ENCODE peak calls at places on chromosome 13, in six cellular contexts. L is IMR-90, M is neuronal stem cell, R is H1, Z is mesendoderm, T is trophoblast cell. P is an unnamed sample. For H3K36me3, the result is how much of the 10 kb centered on the place peaks cover.

GRCh38 chr13:97659602-97660001 is 225.6 kb downstream of the RAP2A start:
- DNase-seq in L (peak), M (peak), R (no peak), Z (peak), T (no peak), P (peak)

GRCh38 chr13:38415233-38415632 is 65.6 kb downstream of the UFM1 start:
- DNase-seq in L (no peak), M (no peak), R (no peak), Z (peak), T (peak), P (no peak)

GRCh38 chr13:88800505-88800904 is 1129.3 kb downstream of the SLITRK5 start:
- DNase-seq in L (no peak), M (no peak), R (no peak), Z (no peak), T (no peak), P (no peak)

GRCh38 chr13:50589139-50589538 is 254.4 kb downstream of the DLEU7 start:
- DNase-seq in L (peak), M (no peak), R (no peak), Z (no peak), T (no peak), P (peak)

GRCh38 chr13:102686024-102686423 is 8.8 kb downstream of the METTL21C start:
- DNase-seq in L (no peak), M (no peak), R (no peak), Z (no peak), T (no peak), P (no peak)

GRCh38 chr13:26305676-26306075 is 51.7 kb downstream of the CDK8 start:
- DNase-seq in L (no peak), M (no peak), R (no peak), Z (no peak), T (no peak), P (no peak)

GRCh38 chr13:76711515-76712182 is 174.6 kb downstream of the KCTD12 start:
- DNase-seq in L (peak), M (no peak), R (no peak), Z (no peak), T (peak), P (peak)

GRCh38 chr13:35720290-35720689 is 243.8 kb upstream of the MAB21L1 start:
- DNase-seq in L (no peak), M (no peak), R (no peak), Z (no peak), T (peak), P (no peak)

GRCh38 chr13:95030948-95031347 is 270.3 kb downstream of the ABCC4 start:
- DNase-seq in L (no peak), M (no peak), R (no peak), Z (no peak), T (no peak), P (no peak)

GRCh38 chr13:84870190-84870589 is 929.0 kb downstream of the SLITRK6 start:
- DNase-seq in L (no peak), M (no peak), R (no peak), Z (peak), T (no peak), P (no peak)

GRCh38 chr13:44364601-44365000 is 9.0 kb upstream of the SERP2 start:
- DNase-seq in L (peak), M (peak), R (no peak), Z (peak), T (peak), P (peak)

GRCh38 chr13:65808061-65808460 is 1422.1 kb downstream of the PCDH9 start:
- DNase-seq in L (peak), M (no peak), R (no peak), Z (no peak), T (no peak), P (no peak)

GRCh38 chr13:111488466-111489132 is 168.2 kb downstream of the TEX29 start:
- DNase-seq in L (no peak), M (no peak), R (no peak), Z (no peak), T (no peak), P (no peak)

GRCh38 chr13:42255854-42256253 is 16.1 kb upstream of the AKAP11 start:
- DNase-seq in L (no peak), M (no peak), R (no peak), Z (no peak), T (no peak), P (no peak)

GRCh38 chr13:106899444-106899843 is 331.5 kb upstream of the ARGLU1 start:
- DNase-seq in L (no peak), M (no peak), R (no peak), Z (no peak), T (no peak), P (no peak)

GRCh38 chr13:60335531-60335930 is 61.5 kb upstream of the TDRD3 start:
- DNase-seq in L (peak), M (no peak), R (no peak), Z (peak), T (peak), P (peak)

GRCh38 chr13:40192516-40193257 is 473.8 kb downstream of the FOXO1 start:
- DNase-seq in L (no peak), M (no peak), R (no peak), Z (no peak), T (no peak), P (no peak)

GRCh38 chr13:21638319-21639282 is 32.3 kb upstream of the FGF9 start:
- DNase-seq in L (peak), M (peak), R (no peak), Z (peak), T (peak), P (peak)

GRCh38 chr13:33285420-33286124 is at the start of gene STARD13:
- DNase-seq in L (peak), M (peak), R (peak), Z (peak), T (peak), P (peak)

GRCh38 chr13:41130356-41130755 is 2.2 kb downstream of the KBTBD6 start:
- DNase-seq in L (peak), M (no peak), R (no peak), Z (no peak), T (no peak), P (peak)

GRCh38 chr13:40776681-40777165 is 5.7 kb upstream of the MRPS31 start:
- DNase-seq in L (peak), M (no peak), R (no peak), Z (no peak), T (peak), P (peak)

GRCh38 chr13:113859311-113860050 is 4.4 kb downstream of the GAS6 start:
- DNase-seq in L (no peak), M (no peak), R (no peak), Z (no peak), T (no peak), P (no peak)
- H3K23ac ChIP-seq in L (peak), M (no peak), R (no peak), Z (no peak), T (no peak), P (no peak)

DNA sequence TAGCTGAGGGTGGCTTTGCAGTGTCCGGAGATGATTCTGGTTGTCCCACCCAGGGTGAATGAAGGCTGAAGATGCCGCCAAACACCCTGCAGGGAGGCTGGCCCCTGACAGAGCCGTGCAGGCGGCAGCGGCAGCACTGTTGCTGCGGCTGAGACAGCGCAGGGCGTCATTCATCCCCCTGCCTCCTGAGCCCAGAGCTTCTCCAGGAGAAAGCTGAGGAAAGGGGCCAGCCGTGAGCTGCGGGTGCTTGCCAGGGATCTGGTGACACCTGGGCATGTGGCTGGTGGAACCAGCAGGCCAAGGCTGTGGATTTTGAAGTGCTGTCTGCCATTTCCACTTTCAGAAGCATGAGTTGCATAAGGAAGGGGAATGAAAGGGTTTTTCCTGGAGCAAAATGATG is 22.5 kb downstream of the TFDP1 start:
- DNase-seq in L (no peak), M (no peak), R (no peak), Z (no peak), T (no peak), P (no peak)
- H3K36me3 ChIP-seq in L (under half), M (half or more), R (under half), Z (under half), T (half or more), P (half or more)

GRCh38 chr13:110258876-110259631 is 47.9 kb downstream of the COL4A1 start:
- DNase-seq in L (no peak), M (no peak), R (no peak), Z (no peak), T (no peak), P (no peak)
- H3K23ac ChIP-seq in L (peak), M (no peak), R (no peak), Z (no peak), T (no peak), P (no peak)

DNA sequence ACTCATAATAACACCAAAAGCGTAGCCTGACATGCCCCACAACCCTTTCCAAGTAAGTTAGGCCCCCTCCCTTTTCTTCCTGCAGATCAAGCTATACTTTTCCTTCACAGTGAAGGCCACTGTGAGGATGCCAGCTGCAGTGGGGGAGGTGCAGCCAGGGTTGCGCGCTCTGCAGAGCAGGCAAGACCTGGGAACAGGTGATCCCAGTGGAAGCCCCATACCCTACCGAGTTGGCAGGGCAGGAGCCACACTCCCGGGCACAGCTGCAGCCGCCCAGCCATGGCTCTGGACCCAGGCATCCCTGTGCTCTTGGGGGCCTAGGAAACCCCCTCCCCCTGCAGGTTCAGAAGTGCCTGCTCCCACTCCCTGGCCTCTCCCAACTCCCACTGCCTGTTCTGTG is 18.7 kb downstream of the MTMR6 start:
- DNase-seq in L (no peak), M (no peak), R (no peak), Z (no peak), T (no peak), P (no peak)
- H3K36me3 ChIP-seq in L (under half), M (half or more), R (under half), Z (under half), T (under half), P (half or more)

DNA sequence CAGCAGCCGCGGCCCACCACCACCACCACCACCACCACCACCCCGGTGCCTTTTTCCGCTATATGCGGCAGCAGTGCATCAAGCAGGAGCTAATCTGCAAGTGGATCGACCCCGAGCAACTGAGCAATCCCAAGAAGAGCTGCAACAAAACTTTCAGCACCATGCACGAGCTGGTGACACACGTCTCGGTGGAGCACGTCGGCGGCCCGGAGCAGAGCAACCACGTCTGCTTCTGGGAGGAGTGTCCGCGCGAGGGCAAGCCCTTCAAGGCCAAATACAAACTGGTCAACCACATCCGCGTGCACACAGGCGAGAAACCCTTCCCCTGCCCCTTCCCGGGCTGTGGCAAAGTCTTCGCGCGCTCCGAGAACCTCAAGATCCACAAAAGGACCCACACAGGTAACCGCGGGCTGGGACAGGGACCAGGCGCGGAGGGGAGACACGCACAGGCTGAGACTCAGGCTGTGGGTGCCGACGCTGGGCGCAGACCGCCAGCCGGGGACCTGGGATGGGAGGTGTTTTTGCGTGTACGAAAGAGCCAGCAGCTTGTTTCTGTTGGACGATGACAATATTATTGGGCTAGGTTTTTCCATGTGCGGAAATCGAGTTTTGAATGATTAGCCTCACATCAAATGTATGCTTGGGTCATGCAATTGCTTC is 1.3 kb downstream of the ZIC2 start:
- DNase-seq in L (no peak), M (no peak), R (no peak), Z (peak), T (no peak), P (no peak)
- H3K23ac ChIP-seq in L (no peak), M (peak), R (peak), Z (peak), T (no peak), P (peak)

GRCh38 chr13:37026778-37027177 is 26.2 kb downstream of the EXOSC8 start:
- DNase-seq in L (no peak), M (no peak), R (no peak), Z (no peak), T (no peak), P (no peak)

GRCh38 chr13:37029617-37030016 is 29.0 kb downstream of the EXOSC8 start:
- DNase-seq in L (peak), M (no peak), R (no peak), Z (no peak), T (no peak), P (no peak)

GRCh38 chr13:37027639-37028038 is 27.1 kb downstream of the EXOSC8 start:
- DNase-seq in L (no peak), M (no peak), R (no peak), Z (no peak), T (no peak), P (no peak)

GRCh38 chr13:37023871-37024270 is 23.3 kb downstream of the EXOSC8 start:
- DNase-seq in L (peak), M (no peak), R (no peak), Z (no peak), T (peak), P (peak)
- H3K36me3 ChIP-seq in L (under half), M (half or more), R (under half), Z (under half), T (under half), P (under half)

GRCh38 chr13:24138911-24139310 is 21.6 kb upstream of the SPATA13 start:
- DNase-seq in L (no peak), M (no peak), R (no peak), Z (no peak), T (no peak), P (no peak)
- H3K23ac ChIP-seq in L (no peak), M (no peak), R (no peak), Z (no peak), T (no peak), P (no peak)